ENCODE peak calls at places on chromosomes 1 and 21, in eight cellular contexts. One of them, this sample, is unnamed.

GRCh38 chr1:63960326-63960725 is 186.5 kb downstream of the ROR1 start:
- DNase-seq in K562: no peak
- DNase-seq in GM23338: no peak
- DNase-seq in Panc1: no peak
- DNase-seq in esophagus muscularis mucosa: no peak
- DNase-seq in HCT116: no peak
- DNase-seq in GM12878: no peak
- DNase-seq in transverse colon: no peak
- DNase-seq in this sample: no peak

GRCh38 chr1:5855196-5855897 is 136.9 kb downstream of the NPHP4 start:
- DNase-seq in Panc1: no peak
- DNase-seq in K562: no peak
- DNase-seq in GM12878: no peak
- DNase-seq in esophagus muscularis mucosa: no peak
- DNase-seq in HCT116: no peak
- DNase-seq in GM23338: no peak
- DNase-seq in transverse colon: no peak
- DNase-seq in this sample: no peak

GRCh38 chr1:17214876-17215544 is 10.1 kb downstream of the PADI1 start:
- DNase-seq in HCT116: no peak
- DNase-seq in GM12878: no peak
- DNase-seq in esophagus muscularis mucosa: no peak
- DNase-seq in GM23338: no peak
- DNase-seq in Panc1: no peak
- DNase-seq in transverse colon: no peak
- DNase-seq in K562: no peak
- DNase-seq in this sample: no peak

GRCh38 chr21:39580744-39581143 is 32.0 kb upstream of the B3GALT5 start:
- DNase-seq in Panc1: no peak
- DNase-seq in K562: no peak
- DNase-seq in GM12878: no peak
- DNase-seq in transverse colon: no peak
- DNase-seq in HCT116: no peak
- DNase-seq in esophagus muscularis mucosa: no peak
- DNase-seq in GM23338: no peak
- DNase-seq in this sample: no peak

GRCh38 chr1:63537940-63538339 is 14.6 kb downstream of the EFCAB7 start:
- DNase-seq in GM12878: no peak
- DNase-seq in GM23338: peak; percentile 11
- DNase-seq in transverse colon: no peak
- DNase-seq in Panc1: no peak
- DNase-seq in HCT116: no peak
- DNase-seq in K562: no peak
- DNase-seq in esophagus muscularis mucosa: no peak
- DNase-seq in this sample: no peak

GRCh38 chr1:115794976-115795375 is 26.5 kb upstream of the CASQ2 start:
- DNase-seq in esophagus muscularis mucosa: no peak
- DNase-seq in GM23338: no peak
- DNase-seq in HCT116: no peak
- DNase-seq in K562: no peak
- DNase-seq in GM12878: no peak
- DNase-seq in Panc1: no peak
- DNase-seq in transverse colon: no peak
- DNase-seq in this sample: peak; percentile 25

GRCh38 chr1:8464377-8464776 is 146.5 kb downstream of the SLC45A1 start:
- DNase-seq in GM12878: no peak
- DNase-seq in transverse colon: no peak
- DNase-seq in Panc1: no peak
- DNase-seq in K562: no peak
- DNase-seq in esophagus muscularis mucosa: no peak
- DNase-seq in HCT116: no peak
- DNase-seq in GM23338: peak; percentile 47
- DNase-seq in this sample: no peak

GRCh38 chr1:89598450-89599331 is 34.2 kb upstream of the LRRC8C start:
- DNase-seq in Panc1: peak; percentile 25
- DNase-seq in K562: peak; percentile 53
- DNase-seq in GM23338: peak; percentile 74
- DNase-seq in HCT116: peak; percentile 26
- DNase-seq in esophagus muscularis mucosa: no peak
- DNase-seq in transverse colon: no peak
- DNase-seq in GM12878: no peak
- DNase-seq in this sample: no peak

GRCh38 chr1:241639653-241640148 is 468 bp downstream of the CHML start:
- DNase-seq in transverse colon: peak; percentile 42
- DNase-seq in Panc1: no peak
- DNase-seq in K562: peak; percentile 66
- DNase-seq in GM23338: peak; percentile 65
- DNase-seq in HCT116: no peak
- DNase-seq in GM12878: no peak
- DNase-seq in esophagus muscularis mucosa: no peak
- DNase-seq in this sample: peak; percentile 16

GRCh38 chr1:243407284-243408018 is 151.6 kb downstream of the SDCCAG8 start:
- DNase-seq in GM23338: no peak
- DNase-seq in esophagus muscularis mucosa: no peak
- DNase-seq in GM12878: no peak
- DNase-seq in Panc1: no peak
- DNase-seq in transverse colon: no peak
- DNase-seq in HCT116: no peak
- DNase-seq in K562: no peak
- DNase-seq in this sample: no peak

GRCh38 chr21:37509802-37510393 is 143.3 kb downstream of the DYRK1A start:
- DNase-seq in K562: no peak
- DNase-seq in HCT116: no peak
- DNase-seq in transverse colon: no peak
- DNase-seq in esophagus muscularis mucosa: no peak
- DNase-seq in GM23338: no peak
- DNase-seq in GM12878: no peak
- DNase-seq in Panc1: no peak
- DNase-seq in this sample: no peak

GRCh38 chr1:60911980-60912692 is 170.2 kb upstream of the NFIA start:
- DNase-seq in Panc1: no peak
- DNase-seq in transverse colon: no peak
- DNase-seq in GM12878: no peak
- DNase-seq in K562: no peak
- DNase-seq in HCT116: no peak
- DNase-seq in esophagus muscularis mucosa: no peak
- DNase-seq in GM23338: peak; percentile 69
- DNase-seq in this sample: no peak

GRCh38 chr1:22976461-22977243 is 4.0 kb upstream of the LACTBL1 start:
- DNase-seq in GM23338: peak; percentile 94
- DNase-seq in K562: peak; percentile 85
- DNase-seq in esophagus muscularis mucosa: no peak
- DNase-seq in transverse colon: peak; percentile 63
- DNase-seq in GM12878: peak; percentile 40
- DNase-seq in HCT116: peak; percentile 78
- DNase-seq in Panc1: peak; percentile 88
- DNase-seq in this sample: peak; percentile 68

GRCh38 chr21:28590026-28590425 is 402.7 kb downstream of the LTN1 start:
- DNase-seq in GM23338: no peak
- DNase-seq in K562: no peak
- DNase-seq in esophagus muscularis mucosa: no peak
- DNase-seq in transverse colon: no peak
- DNase-seq in HCT116: no peak
- DNase-seq in GM12878: no peak
- DNase-seq in Panc1: no peak
- DNase-seq in this sample: no peak

GRCh38 chr1:4402032-4402431 is 252.4 kb upstream of the AJAP1 start:
- DNase-seq in GM23338: no peak
- DNase-seq in transverse colon: no peak
- DNase-seq in GM12878: no peak
- DNase-seq in HCT116: no peak
- DNase-seq in esophagus muscularis mucosa: no peak
- DNase-seq in K562: no peak
- DNase-seq in Panc1: no peak
- DNase-seq in this sample: no peak

GRCh38 chr1:87084247-87084836 is 169.9 kb downstream of the HS2ST1 start:
- DNase-seq in Panc1: no peak
- DNase-seq in transverse colon: no peak
- DNase-seq in HCT116: peak; percentile 6
- DNase-seq in GM23338: peak; percentile 51
- DNase-seq in GM12878: no peak
- DNase-seq in esophagus muscularis mucosa: no peak
- DNase-seq in K562: no peak
- DNase-seq in this sample: no peak

GRCh38 chr1:155877945-155878344 is 18.6 kb downstream of the SYT11 start:
- DNase-seq in GM23338: no peak
- DNase-seq in GM12878: no peak
- DNase-seq in HCT116: no peak
- DNase-seq in K562: no peak
- DNase-seq in esophagus muscularis mucosa: no peak
- DNase-seq in Panc1: no peak
- DNase-seq in transverse colon: no peak
- DNase-seq in this sample: no peak

GRCh38 chr1:38265293-38266196 is 219.0 kb upstream of the POU3F1 start:
- DNase-seq in K562: peak; percentile 27
- DNase-seq in Panc1: no peak
- DNase-seq in transverse colon: no peak
- DNase-seq in HCT116: no peak
- DNase-seq in GM12878: no peak
- DNase-seq in GM23338: no peak
- DNase-seq in esophagus muscularis mucosa: no peak
- DNase-seq in this sample: no peak

GRCh38 chr1:38270241-38270871 is 223.8 kb upstream of the POU3F1 start:
- DNase-seq in Panc1: no peak
- DNase-seq in transverse colon: no peak
- DNase-seq in GM23338: peak; percentile 91
- DNase-seq in GM12878: no peak
- DNase-seq in HCT116: no peak
- DNase-seq in K562: no peak
- DNase-seq in esophagus muscularis mucosa: no peak
- DNase-seq in this sample: no peak

GRCh38 chr1:38266197-38266520 is 219.6 kb upstream of the POU3F1 start:
- DNase-seq in K562: no peak
- DNase-seq in esophagus muscularis mucosa: no peak
- DNase-seq in Panc1: no peak
- DNase-seq in GM12878: no peak
- DNase-seq in HCT116: no peak
- DNase-seq in GM23338: no peak
- DNase-seq in transverse colon: peak; percentile 84
- DNase-seq in this sample: no peak

GRCh38 chr1:38267037-38268036 is 220.7 kb upstream of the POU3F1 start:
- DNase-seq in Panc1: no peak
- DNase-seq in K562: no peak
- DNase-seq in GM12878: no peak
- DNase-seq in transverse colon: no peak
- DNase-seq in GM23338: peak; percentile 16
- DNase-seq in esophagus muscularis mucosa: no peak
- DNase-seq in HCT116: no peak
- DNase-seq in this sample: no peak

GRCh38 chr1:38268226-38268625 is 221.6 kb upstream of the POU3F1 start:
- DNase-seq in K562: no peak
- DNase-seq in transverse colon: no peak
- DNase-seq in HCT116: no peak
- DNase-seq in esophagus muscularis mucosa: no peak
- DNase-seq in GM12878: no peak
- DNase-seq in Panc1: no peak
- DNase-seq in GM23338: peak; percentile 10
- DNase-seq in this sample: no peak
- H3K4me1 ChIP-seq in K562: peaks cover 22% of the 10 kb centered on the region
- H3K4me1 ChIP-seq in transverse colon: no peaks in the 10 kb centered on the region
- H3K4me1 ChIP-seq in HCT116: no peaks in the 10 kb centered on the region
- H3K4me1 ChIP-seq in esophagus muscularis mucosa: no peaks in the 10 kb centered on the region
- H3K4me1 ChIP-seq in GM12878: no peaks in the 10 kb centered on the region
- H3K4me1 ChIP-seq in Panc1: no peaks in the 10 kb centered on the region
- H3K4me1 ChIP-seq in GM23338: peaks cover 41% of the 10 kb centered on the region
- H3K4me1 ChIP-seq in this sample: no peaks in the 10 kb centered on the region

GRCh38 chr1:21939650-21940374 is 2.7 kb upstream of the HSPG2 start:
- DNase-seq in transverse colon: peak; percentile 81
- DNase-seq in esophagus muscularis mucosa: peak; percentile 96
- DNase-seq in K562: peak; percentile 47
- DNase-seq in HCT116: peak; percentile 78
- DNase-seq in GM12878: no peak
- DNase-seq in Panc1: peak; percentile 83
- DNase-seq in GM23338: no peak
- DNase-seq in this sample: peak; percentile 56
- TF ChIP-seq POLR2AphosphoS5 in transverse colon: peak; percentile 66
- TF ChIP-seq POLR2AphosphoS5 in esophagus muscularis mucosa: no peak
- TF ChIP-seq POLR2AphosphoS5 in K562: no peak
- TF ChIP-seq POLR2AphosphoS5 in HCT116: peak; percentile 58
- TF ChIP-seq POLR2AphosphoS5 in GM12878: no peak
- TF ChIP-seq POLR2AphosphoS5 in Panc1: peak; percentile 36
- TF ChIP-seq POLR2AphosphoS5 in GM23338: no peak
- TF ChIP-seq POLR2AphosphoS5 in this sample: peak; percentile 58

GRCh38 chr1:185263780-185264179 is 53.3 kb downstream of the IVNS1ABP start:
- DNase-seq in HCT116: no peak
- DNase-seq in K562: no peak
- DNase-seq in Panc1: no peak
- DNase-seq in GM23338: no peak
- DNase-seq in GM12878: no peak
- DNase-seq in transverse colon: no peak
- DNase-seq in esophagus muscularis mucosa: no peak
- DNase-seq in this sample: no peak

GRCh38 chr1:185267278-185267677 is 49.8 kb downstream of the IVNS1ABP start:
- DNase-seq in HCT116: no peak
- DNase-seq in GM12878: no peak
- DNase-seq in esophagus muscularis mucosa: no peak
- DNase-seq in transverse colon: no peak
- DNase-seq in Panc1: no peak
- DNase-seq in K562: no peak
- DNase-seq in GM23338: no peak
- DNase-seq in this sample: no peak

GRCh38 chr1:185267701-185268100 is 49.3 kb downstream of the IVNS1ABP start:
- DNase-seq in GM12878: no peak
- DNase-seq in GM23338: no peak
- DNase-seq in HCT116: no peak
- DNase-seq in K562: no peak
- DNase-seq in transverse colon: no peak
- DNase-seq in esophagus muscularis mucosa: no peak
- DNase-seq in Panc1: no peak
- DNase-seq in this sample: no peak

GRCh38 chr1:185263292-185263691 is 53.8 kb downstream of the IVNS1ABP start:
- DNase-seq in K562: no peak
- DNase-seq in esophagus muscularis mucosa: no peak
- DNase-seq in GM23338: no peak
- DNase-seq in GM12878: no peak
- DNase-seq in Panc1: no peak
- DNase-seq in HCT116: no peak
- DNase-seq in transverse colon: no peak
- DNase-seq in this sample: no peak

DNA sequence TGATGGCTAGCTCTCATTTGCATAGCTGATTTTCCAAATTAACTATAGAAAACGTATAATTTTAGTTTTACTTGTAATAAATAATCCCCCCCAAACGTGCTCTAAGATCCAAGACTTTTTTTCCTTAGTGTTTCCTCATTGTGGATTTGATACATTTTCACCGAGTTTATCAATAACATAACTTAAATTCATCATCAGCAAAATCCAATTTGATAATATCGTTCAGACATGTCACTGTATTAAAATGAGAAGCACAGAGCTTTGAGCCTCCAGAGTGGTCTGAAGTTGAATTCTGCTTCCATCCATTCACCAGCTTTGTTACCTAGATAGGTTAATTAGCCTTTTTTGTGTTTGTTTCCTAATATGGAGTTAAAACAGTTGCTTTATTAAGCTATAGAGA is 51.7 kb downstream of the IVNS1ABP start:
- DNase-seq in GM23338: no peak
- DNase-seq in Panc1: no peak
- DNase-seq in HCT116: no peak
- DNase-seq in GM12878: no peak
- DNase-seq in K562: no peak
- DNase-seq in transverse colon: no peak
- DNase-seq in esophagus muscularis mucosa: no peak
- DNase-seq in this sample: no peak
- TF ChIP-seq CTCF in GM23338: no peak
- TF ChIP-seq CTCF in Panc1: no peak
- TF ChIP-seq CTCF in HCT116: no peak
- TF ChIP-seq CTCF in GM12878: no peak
- TF ChIP-seq CTCF in K562: no peak
- TF ChIP-seq CTCF in transverse colon: no peak
- TF ChIP-seq CTCF in esophagus muscularis mucosa: no peak
- TF ChIP-seq CTCF in this sample: no peak

GRCh38 chr1:205507896-205508714 is 3.6 kb downstream of the CDK18 start:
- DNase-seq in GM23338: no peak
- DNase-seq in K562: no peak
- DNase-seq in esophagus muscularis mucosa: no peak
- DNase-seq in Panc1: no peak
- DNase-seq in HCT116: no peak
- DNase-seq in GM12878: no peak
- DNase-seq in transverse colon: no peak
- DNase-seq in this sample: no peak
- H3K4me1 ChIP-seq in GM23338: peaks cover 21% of the 10 kb centered on the region
- H3K4me1 ChIP-seq in K562: no peaks in the 10 kb centered on the region
- H3K4me1 ChIP-seq in esophagus muscularis mucosa: peaks cover 52% of the 10 kb centered on the region
- H3K4me1 ChIP-seq in Panc1: peaks cover 4% of the 10 kb centered on the region
- H3K4me1 ChIP-seq in HCT116: peaks cover 44% of the 10 kb centered on the region
- H3K4me1 ChIP-seq in GM12878: peaks cover 4% of the 10 kb centered on the region
- H3K4me1 ChIP-seq in transverse colon: peaks cover 29% of the 10 kb centered on the region
- H3K4me1 ChIP-seq in this sample: no peaks in the 10 kb centered on the region